ENCODE peak calls at places on chromosome 12, in nine cellular contexts. E is ascending aorta, N is Peyer's patch, F is IMR-90, K is thoracic aorta, O is cardiac muscle cell, B is neural progenitor cell, Z is mammary epithelial cell, M is endothelial cell of umbilical vein. T is an unnamed sample.

GRCh38 chr12:40727774-40728483 is 35.7 kb downstream of the CNTN1 start:
- DNase-seq in E (no peak), N (no peak), F (no peak), K (no peak), O (no peak), B (no peak), Z (peak; percentile 35), M (no peak), T (no peak)

GRCh38 chr12:83954939-83955601 is 957.5 kb downstream of the SLC6A15 start:
- DNase-seq in E (no peak), N (no peak), F (no peak), K (no peak), O (peak; percentile 10), B (peak; percentile 39), Z (peak; percentile 12), M (no peak), T (no peak)

GRCh38 chr12:124436366-124436765 is 131.0 kb downstream of the NCOR2 start:
- DNase-seq in E (no peak), N (no peak), F (peak; percentile 16), K (no peak), O (no peak), B (no peak), Z (no peak), M (no peak), T (no peak)

GRCh38 chr12:52180971-52181628 is 10.7 kb downstream of the KRT80 start:
- DNase-seq in E (no peak), N (no peak), F (peak; percentile 42), K (no peak), O (no peak), B (no peak), Z (no peak), M (no peak), T (no peak)

GRCh38 chr12:116835484-116835883 is 45.8 kb downstream of the HRK start:
- DNase-seq in E (no peak), N (no peak), F (no peak), K (no peak), O (no peak), B (no peak), Z (no peak), M (no peak), T (no peak)

GRCh38 chr12:73307260-73307659 is 1035.1 kb downstream of the TRHDE start:
- DNase-seq in E (no peak), N (no peak), F (no peak), K (no peak), O (no peak), B (no peak), Z (no peak), M (no peak), T (no peak)

GRCh38 chr12:52522346-52523011 is 2.3 kb upstream of the KRT5 start:
- DNase-seq in E (no peak), N (peak; percentile 34), F (no peak), K (no peak), O (peak; percentile 49), B (no peak), Z (peak; percentile 97), M (no peak), T (no peak)

GRCh38 chr12:66589095-66589494 is 89.8 kb downstream of the GRIP1 start:
- DNase-seq in E (no peak), N (no peak), F (no peak), K (no peak), O (no peak), B (no peak), Z (no peak), M (no peak), T (no peak)

GRCh38 chr12:53005215-53005985 is 856 bp upstream of the EIF4B start:
- DNase-seq in E (no peak), N (peak; percentile 49), F (no peak), K (no peak), O (peak; percentile 20), B (peak; percentile 65), Z (no peak), M (no peak), T (no peak)

GRCh38 chr12:46886541-46887041 is 60.8 kb upstream of the SLC38A4 start:
- DNase-seq in E (no peak), N (no peak), F (peak; percentile 51), K (no peak), O (no peak), B (no peak), Z (peak; percentile 85), M (no peak), T (no peak)

GRCh38 chr12:114848661-114849060 is 164.7 kb upstream of the TBX3 start:
- DNase-seq in E (no peak), N (no peak), F (peak; percentile 93), K (no peak), O (peak; percentile 91), B (no peak), Z (peak; percentile 11), M (no peak), T (no peak)

GRCh38 chr12:65668981-65669695 is 155.1 kb upstream of the HMGA2 start:
- DNase-seq in E (no peak), N (no peak), F (peak; percentile 47), K (no peak), O (peak; percentile 50), B (no peak), Z (no peak), M (no peak), T (no peak)

GRCh38 chr12:2997989-2998670 is 38.9 kb downstream of the TEAD4 start:
- DNase-seq in E (no peak), N (no peak), F (no peak), K (no peak), O (no peak), B (no peak), Z (no peak), M (no peak), T (no peak)

GRCh38 chr12:56645201-56645716 is 525 bp downstream of the ATP5F1B start:
- DNase-seq in E (no peak), N (no peak), F (no peak), K (no peak), O (peak; percentile 19), B (peak; percentile 46), Z (no peak), M (peak; percentile 46), T (no peak)

GRCh38 chr12:47963340-47964040 is at the start of gene TMEM106C:
- DNase-seq in E (peak; percentile 48), N (peak; percentile 96), F (peak; percentile 85), K (peak; percentile 49), O (peak; percentile 94), B (peak; percentile 99), Z (peak; percentile 82), M (peak; percentile 93), T (peak; percentile 89)

GRCh38 chr12:54561164-54561563 is 11.8 kb downstream of the PDE1B start:
- DNase-seq in E (peak; percentile 38), N (peak; percentile 54), F (no peak), K (peak; percentile 43), O (peak; percentile 46), B (no peak), Z (no peak), M (no peak), T (no peak)
- TF ChIP-seq CTCF in E (no peak), N (no peak), F (no peak), K (no peak), O (no peak), B (no peak), Z (no peak), M (no peak), T (no peak)

GRCh38 chr12:54595471-54595870 is 7.0 kb upstream of the PPP1R1A start:
- DNase-seq in E (no peak), N (no peak), F (no peak), K (no peak), O (no peak), B (no peak), Z (no peak), M (no peak), T (no peak)
- H3K27ac ChIP-seq in E (no peak overlapping the region), N (no peak overlapping the region), F (no peak overlapping the region), K (no peak overlapping the region), O (no peak overlapping the region), B (no peak overlapping the region), Z (no peak overlapping the region), M (no peak overlapping the region), T (no peak overlapping the region)

GRCh38 chr12:102024765-102025164 is 37.0 kb downstream of the WASHC3 start:
- DNase-seq in E (no peak), N (no peak), F (no peak), K (no peak), O (peak; percentile 38), B (no peak), Z (no peak), M (peak; percentile 29), T (no peak)

GRCh38 chr12:102029148-102029547 is 32.6 kb downstream of the WASHC3 start:
- DNase-seq in E (no peak), N (no peak), F (no peak), K (no peak), O (peak; percentile 9), B (no peak), Z (no peak), M (no peak), T (no peak)

GRCh38 chr12:102023343-102023930 is 38.4 kb downstream of the WASHC3 start:
- DNase-seq in E (no peak), N (no peak), F (peak; percentile 86), K (no peak), O (peak; percentile 62), B (no peak), Z (peak; percentile 9), M (no peak), T (no peak)

GRCh38 chr12:102022286-102022685 is 39.5 kb downstream of the WASHC3 start:
- DNase-seq in E (no peak), N (no peak), F (no peak), K (no peak), O (no peak), B (no peak), Z (no peak), M (no peak), T (no peak)

DNA sequence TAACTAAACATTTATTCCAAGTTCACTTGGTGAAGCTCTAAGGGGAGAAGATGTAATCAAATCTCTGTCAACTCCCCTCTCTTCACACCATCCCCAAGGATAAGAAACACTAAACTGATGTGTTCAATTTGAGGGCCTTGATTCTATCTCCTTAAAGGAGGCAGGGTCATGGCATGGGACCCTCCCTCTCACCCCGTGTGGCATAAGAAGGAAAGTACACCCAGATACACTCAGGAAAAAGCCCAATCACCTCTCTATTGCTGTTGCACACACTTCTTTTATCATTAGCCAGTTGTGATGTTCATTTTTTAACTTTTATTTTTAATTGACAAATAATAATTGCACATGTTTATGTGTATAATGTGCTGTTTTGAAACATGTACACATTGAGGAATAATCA is 35.1 kb downstream of the WASHC3 start:
- DNase-seq in E (no peak), N (no peak), F (no peak), K (no peak), O (no peak), B (peak; percentile 11), Z (no peak), M (no peak), T (no peak)
- TF ChIP-seq CTCF in E (no peak), N (no peak), F (no peak), K (no peak), O (no peak), B (peak; percentile 35), Z (no peak), M (no peak), T (no peak)

DNA sequence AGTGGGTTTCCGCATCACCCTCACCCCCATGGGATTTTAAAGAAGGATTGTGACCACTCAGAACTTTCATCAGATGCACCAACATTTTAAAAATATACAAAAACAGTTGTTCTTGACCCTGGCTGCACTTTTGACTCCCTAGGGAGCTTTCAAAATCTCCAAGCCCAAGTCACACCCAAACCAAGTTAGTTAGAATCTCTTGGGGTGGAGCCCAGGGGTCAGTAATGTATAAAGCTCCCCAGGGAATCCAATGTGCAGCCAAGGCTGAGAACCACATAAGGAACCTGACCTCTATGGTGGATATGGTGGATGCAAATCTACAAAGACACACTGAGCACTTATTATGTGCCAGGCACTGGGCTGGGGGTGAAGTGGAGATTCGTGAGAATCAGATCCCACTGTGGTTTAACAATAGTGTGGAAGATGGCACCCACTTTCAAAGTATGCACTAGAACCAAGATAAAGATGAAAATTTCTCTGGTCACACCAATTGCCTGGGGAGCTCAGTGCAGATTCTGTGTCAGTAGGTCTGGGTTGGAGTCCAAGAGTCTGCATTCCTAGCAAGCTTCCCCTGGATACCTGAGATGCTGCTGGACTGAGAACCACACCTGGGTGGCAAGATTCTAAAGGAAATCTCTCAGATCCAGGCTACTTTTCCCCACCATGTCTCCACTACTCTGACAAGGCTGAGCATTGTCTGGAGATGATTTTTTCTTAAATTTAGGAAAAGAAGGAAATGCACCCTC is 18.9 kb upstream of the CMKLR1 start:
- DNase-seq in E (no peak), N (no peak), F (no peak), K (no peak), O (no peak), B (no peak), Z (no peak), M (no peak), T (no peak)
- H3K27ac ChIP-seq in E (no peak overlapping the region), N (no peak overlapping the region), F (no peak overlapping the region), K (no peak overlapping the region), O (no peak overlapping the region), B (no peak overlapping the region), Z (no peak overlapping the region), M (no peak overlapping the region), T (no peak overlapping the region)

T was measured in CD4-positive, alpha-beta T cell.